ENCODE peak calls at places on chromosomes 11 and 22, in seven cellular contexts. I is MG63; L is body of pancreas; U is lung; M is neural progenitor cell; X is IMR-90; A is CD4-positive, alpha-beta memory T cell. C is an unnamed sample.

GRCh38 chr11:1933416-1934325 is 13.5 kb upstream of the MRPL23 start:
- DNase-seq in I (no peak), L (no peak), U (no peak), M (no peak), X (no peak), A (no peak), C (no peak)

GRCh38 chr11:103380031-103380430 is 270.8 kb downstream of the DYNC2H1 start:
- DNase-seq in I (no peak), L (no peak), U (no peak), M (no peak), X (peak; percentile 70), A (no peak), C (peak; percentile 23)

GRCh38 chr11:78414321-78415051 is 3.1 kb downstream of the GAB2 start:
- DNase-seq in I (no peak), L (no peak), U (no peak), M (no peak), X (peak; percentile 43), A (peak; percentile 15), C (no peak)

GRCh38 chr11:44104472-44105294 is 9.2 kb downstream of the EXT2 start:
- DNase-seq in I (no peak), L (no peak), U (no peak), M (no peak), X (no peak), A (no peak), C (no peak)

GRCh38 chr11:19275496-19275895 is 34.8 kb upstream of the E2F8 start:
- DNase-seq in I (peak; percentile 5), L (no peak), U (no peak), M (no peak), X (no peak), A (no peak), C (no peak)

GRCh38 chr11:91947215-91947614 is 277.4 kb upstream of the FAT3 start:
- DNase-seq in I (peak; percentile 81), L (no peak), U (no peak), M (no peak), X (peak; percentile 2), A (no peak), C (no peak)

GRCh38 chr22:29369460-29369859 is 18.9 kb downstream of the AP1B1 start:
- DNase-seq in I (peak; percentile 80), L (no peak), U (peak; percentile 44), M (peak; percentile 71), X (peak; percentile 76), A (no peak), C (no peak)

GRCh38 chr11:126739499-126740145 is 260.9 kb downstream of the KIRREL3 start:
- DNase-seq in I (no peak), L (no peak), U (no peak), M (no peak), X (peak; percentile 38), A (no peak), C (no peak)

GRCh38 chr11:103924166-103925013 is 112.0 kb upstream of the DDI1 start:
- DNase-seq in I (no peak), L (no peak), U (no peak), M (no peak), X (peak; percentile 27), A (no peak), C (no peak)

GRCh38 chr22:47807506-47807905 is 1045.1 kb downstream of the TBC1D22A start:
- DNase-seq in I (no peak), L (no peak), U (no peak), M (no peak), X (no peak), A (no peak), C (no peak)
- H3K9me3 ChIP-seq in I (no peaks in the 10 kb centered on the region), L (no peaks in the 10 kb centered on the region), U (peaks cover 9% of the 10 kb centered on the region), M (no peaks in the 10 kb centered on the region), X (peaks cover 49% of the 10 kb centered on the region), A (no peaks in the 10 kb centered on the region), C (peaks cover 75% of the 10 kb centered on the region)

DNA sequence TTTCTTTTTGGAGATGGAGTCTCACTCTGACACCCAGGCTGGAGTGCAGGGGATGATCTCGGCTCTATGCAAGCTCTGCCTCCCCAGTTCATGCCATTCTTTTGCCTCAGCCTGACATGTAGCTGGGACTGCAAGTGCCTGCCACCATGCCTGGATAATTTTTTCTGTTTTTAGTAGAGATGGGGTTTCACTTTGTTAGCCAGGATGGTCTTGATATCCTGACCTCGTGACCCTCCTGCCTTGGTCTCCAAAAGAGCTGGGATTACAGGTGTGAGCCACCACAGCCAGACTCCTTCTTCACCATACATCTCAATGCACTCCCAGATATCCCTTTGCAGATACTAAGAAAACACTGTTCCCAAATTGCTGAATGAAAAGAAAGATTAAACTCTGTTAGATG is 224.3 kb downstream of the OR4A5 start:
- DNase-seq in I (no peak), L (no peak), U (no peak), M (no peak), X (no peak), A (no peak), C (no peak)
- H3K9me3 ChIP-seq in I (peaks cover 24% of the 10 kb centered on the region), L (no peaks in the 10 kb centered on the region), U (peaks cover 3% of the 10 kb centered on the region), M (peaks cover 72% of the 10 kb centered on the region), X (peaks cover 4% of the 10 kb centered on the region), A (peaks cover 31% of the 10 kb centered on the region), C (peaks cover 6% of the 10 kb centered on the region)

GRCh38 chr22:30970356-30970746 is 1.3 kb downstream of the TUG1 start:
- DNase-seq in I (no peak), L (no peak), U (no peak), M (no peak), X (no peak), A (no peak), C (no peak)
- H3K9me3 ChIP-seq in I (peaks cover 58% of the 10 kb centered on the region), L (no peaks in the 10 kb centered on the region), U (peaks cover 9% of the 10 kb centered on the region), M (peaks cover 48% of the 10 kb centered on the region), X (peaks cover 14% of the 10 kb centered on the region), A (peaks cover 36% of the 10 kb centered on the region), C (peaks cover 15% of the 10 kb centered on the region)

GRCh38 chr11:95152878-95153856 is 63.5 kb downstream of the ENDOD1 start:
- DNase-seq in I (no peak), L (no peak), U (no peak), M (no peak), X (no peak), A (peak; percentile 35), C (no peak)
- H3K9me3 ChIP-seq in I (no peaks in the 10 kb centered on the region), L (no peaks in the 10 kb centered on the region), U (no peaks in the 10 kb centered on the region), M (no peaks in the 10 kb centered on the region), X (no peaks in the 10 kb centered on the region), A (no peaks in the 10 kb centered on the region), C (no peaks in the 10 kb centered on the region)

DNA sequence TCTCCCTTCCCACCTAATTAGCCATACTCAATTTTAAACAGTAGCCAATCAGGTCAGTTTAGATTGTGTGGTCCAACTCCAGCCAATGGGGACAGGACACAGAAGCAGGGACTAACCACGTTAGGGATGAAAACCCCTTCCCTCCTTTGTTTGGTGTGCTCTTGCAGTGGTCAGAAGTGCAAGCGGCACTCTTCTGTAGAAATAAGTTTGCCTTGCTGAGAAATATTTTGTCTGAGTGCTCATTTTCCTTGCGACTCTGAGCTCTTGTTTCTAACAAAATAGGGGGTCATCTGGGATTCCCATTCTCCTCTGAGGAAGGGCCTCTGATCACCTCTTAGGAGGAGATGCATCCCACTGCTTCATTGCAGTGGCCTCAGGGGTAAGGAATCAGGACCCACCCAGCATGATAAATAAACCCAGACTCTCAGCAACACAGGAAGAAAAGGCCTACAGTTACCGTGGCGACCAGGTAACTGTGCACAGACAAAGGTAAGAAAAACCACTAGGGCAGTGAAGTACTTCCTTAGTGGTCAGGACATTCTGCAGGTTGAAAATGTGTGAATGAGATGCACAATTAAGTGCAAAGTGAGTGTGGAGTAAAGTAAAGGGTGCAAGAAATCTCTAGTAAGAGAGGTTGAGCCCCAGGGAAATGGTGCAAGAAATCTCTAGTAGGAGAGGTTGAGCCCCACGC is 55.4 kb downstream of the ZNF280B start:
- DNase-seq in I (no peak), L (no peak), U (no peak), M (no peak), X (no peak), A (no peak), C (no peak)
- H3K9me3 ChIP-seq in I (peaks cover 4% of the 10 kb centered on the region), L (no peaks in the 10 kb centered on the region), U (peaks cover 13% of the 10 kb centered on the region), M (no peaks in the 10 kb centered on the region), X (peaks cover 3% of the 10 kb centered on the region), A (no peaks in the 10 kb centered on the region), C (no peaks in the 10 kb centered on the region)

DNA sequence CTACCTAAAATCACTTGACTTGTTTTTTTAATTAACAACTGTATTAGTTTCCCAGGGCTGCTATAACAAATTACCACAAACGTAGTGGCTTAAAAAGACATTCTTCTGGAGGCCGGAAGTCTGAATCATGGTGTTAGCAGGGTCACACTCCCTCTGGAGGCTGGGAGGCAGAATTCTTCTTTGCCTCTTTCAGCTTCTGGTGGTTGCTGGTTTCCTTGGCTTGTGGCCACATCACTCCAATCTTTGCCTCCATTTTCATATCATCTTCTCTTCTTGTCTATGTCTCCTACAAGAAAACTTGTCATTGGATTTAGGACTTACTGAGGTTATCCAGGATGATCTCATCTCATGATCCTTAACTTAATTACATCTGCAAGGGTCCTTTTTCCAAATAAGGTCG is 7.4 kb upstream of the INCENP start:
- DNase-seq in I (no peak), L (no peak), U (no peak), M (no peak), X (no peak), A (no peak), C (no peak)
- H3K9me3 ChIP-seq in I (peaks cover 4% of the 10 kb centered on the region), L (no peaks in the 10 kb centered on the region), U (no peaks in the 10 kb centered on the region), M (peaks cover 5% of the 10 kb centered on the region), X (peaks cover 4% of the 10 kb centered on the region), A (no peaks in the 10 kb centered on the region), C (no peaks in the 10 kb centered on the region)

DNA sequence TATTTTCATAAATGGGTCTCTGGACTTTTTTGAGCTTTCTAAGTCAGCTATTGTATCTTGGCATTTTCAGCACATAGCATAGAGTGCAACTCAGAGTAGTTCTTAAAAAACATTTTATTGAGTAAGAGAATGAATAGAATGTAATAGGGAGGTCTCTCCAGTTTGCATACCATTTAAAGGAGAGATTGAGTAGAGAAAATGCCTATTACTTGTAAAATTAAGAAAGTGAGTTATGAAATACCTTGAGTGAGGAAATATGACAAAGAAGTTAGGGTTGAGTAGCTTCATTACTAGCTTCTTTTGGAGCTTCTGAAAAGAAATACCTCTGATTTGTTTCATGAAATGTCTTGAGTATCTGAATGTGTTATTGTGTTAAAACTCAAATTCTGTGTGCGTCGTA is 140.0 kb downstream of the AASDHPPT start:
- DNase-seq in I (no peak), L (no peak), U (no peak), M (no peak), X (no peak), A (no peak), C (no peak)
- H3K9me3 ChIP-seq in I (no peaks in the 10 kb centered on the region), L (no peaks in the 10 kb centered on the region), U (peaks cover 2% of the 10 kb centered on the region), M (no peaks in the 10 kb centered on the region), X (no peaks in the 10 kb centered on the region), A (no peaks in the 10 kb centered on the region), C (peaks cover under 1% of the 10 kb centered on the region)

DNA sequence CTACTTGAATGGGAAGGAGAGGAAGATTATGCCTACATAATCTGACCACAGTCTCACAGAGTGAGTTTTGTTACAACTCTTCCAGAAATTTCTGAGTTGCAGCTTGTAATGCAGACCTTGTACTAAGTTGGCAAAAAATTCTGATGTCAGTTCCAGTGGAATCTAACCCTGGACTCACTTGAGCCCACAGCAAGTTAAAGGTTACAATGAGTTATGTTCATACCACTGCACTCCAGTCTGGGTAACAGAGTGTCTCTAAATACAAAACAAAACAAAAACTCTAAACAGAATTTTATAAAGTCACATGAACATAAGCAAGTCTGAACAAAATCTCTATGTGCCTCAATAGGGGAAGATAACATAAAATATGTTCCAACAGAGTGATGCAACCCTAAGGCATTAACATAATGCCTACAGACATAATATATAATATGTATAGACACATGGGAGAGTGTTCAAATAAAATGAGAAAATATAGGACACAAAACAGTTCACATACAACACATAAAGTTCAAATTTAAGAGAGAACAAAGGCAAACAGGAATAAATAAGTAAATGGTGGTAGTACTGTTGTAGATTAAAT is 1.1 kb downstream of the GLYAT start:
- DNase-seq in I (no peak), L (no peak), U (no peak), M (no peak), X (no peak), A (no peak), C (no peak)
- H3K9me3 ChIP-seq in I (no peaks in the 10 kb centered on the region), L (no peaks in the 10 kb centered on the region), U (no peaks in the 10 kb centered on the region), M (peaks cover 13% of the 10 kb centered on the region), X (no peaks in the 10 kb centered on the region), A (no peaks in the 10 kb centered on the region), C (no peaks in the 10 kb centered on the region)

C was measured in AG04450.